ENCODE peak calls at places on chromosomes 3 and 15, in four cellular contexts. I is MG63, E is cardiac muscle cell, K is NT2/D1. Q is an unnamed sample.
A peak's percentile ranks its signal among the peaks of the same experiment; 100 is the strongest.

GRCh38 chr3:100710355-100711198 is 1.3 kb downstream of the TFG start:
- DNase-seq in I (peak; percentile 79), E (peak; percentile 70), K (no peak), Q (no peak)

GRCh38 chr3:21216598-21216997 is 534.4 kb downstream of the ZNF385D start:
- DNase-seq in K (no peak), I (no peak), E (no peak), Q (no peak)

GRCh38 chr15:31304074-31304648 is 22.5 kb upstream of the KLF13 start:
- DNase-seq in E (no peak), I (no peak), K (no peak), Q (peak; percentile 60)

GRCh38 chr3:133980550-133980949 is 49.2 kb downstream of the SLCO2A1 start:
- DNase-seq in E (no peak), I (no peak), K (no peak), Q (peak; percentile 29)

GRCh38 chr3:38004415-38005075 is 14.0 kb downstream of the VILL start:
- DNase-seq in E (peak; percentile 77), I (peak; percentile 43), K (peak; percentile 40), Q (peak; percentile 82)

GRCh38 chr15:77030042-77030927 is 35.4 kb downstream of the PSTPIP1 start:
- DNase-seq in E (no peak), K (no peak), I (no peak), Q (peak; percentile 60)

GRCh38 chr3:134308350-134308891 is 57.8 kb upstream of the RYK start:
- DNase-seq in E (peak; percentile 88), K (peak; percentile 75), I (peak; percentile 86), Q (peak; percentile 94)

GRCh38 chr3:170414202-170414663 is 4.4 kb upstream of the CLDN11 start:
- DNase-seq in I (peak; percentile 70), E (peak; percentile 77), K (peak; percentile 56), Q (no peak)

GRCh38 chr3:65422154-65422553 is 616.6 kb downstream of the MAGI1 start:
- DNase-seq in I (no peak), E (no peak), K (no peak), Q (no peak)

GRCh38 chr3:127529346-127530188 is 61.0 kb downstream of the TPRA1 start:
- DNase-seq in E (no peak), K (no peak), I (no peak), Q (no peak)

GRCh38 chr15:57160823-57161560 is 215.3 kb upstream of the CGNL1 start:
- DNase-seq in K (no peak), E (no peak), I (peak; percentile 79), Q (no peak)

GRCh38 chr15:42593143-42593542 is 17.7 kb downstream of the STARD9 start:
- DNase-seq in I (no peak), E (no peak), K (no peak), Q (peak; percentile 87)

GRCh38 chr15:28960979-28961378 is 75.2 kb downstream of the APBA2 start:
- DNase-seq in I (peak; percentile 57), E (peak; percentile 8), K (no peak), Q (no peak)

GRCh38 chr3:22714758-22715157 is 488.4 kb upstream of the UBE2E2 start:
- DNase-seq in E (no peak), K (peak; percentile 49), I (no peak), Q (no peak)

GRCh38 chr3:137642305-137642704 is 121.8 kb upstream of the SOX14 start:
- DNase-seq in E (no peak), I (no peak), K (no peak), Q (no peak)

GRCh38 chr15:68201153-68201878 is 3.8 kb downstream of the CALML4 start:
- DNase-seq in I (no peak), E (no peak), K (no peak), Q (no peak)

GRCh38 chr15:63481105-63481810 is 23.1 kb upstream of the USP3 start:
- DNase-seq in K (no peak), I (peak; percentile 31), E (no peak), Q (no peak)

GRCh38 chr3:197028711-197029510 is 706 bp downstream of the MELTF start:
- DNase-seq in K (no peak), E (no peak), I (no peak), Q (no peak)

DNA sequence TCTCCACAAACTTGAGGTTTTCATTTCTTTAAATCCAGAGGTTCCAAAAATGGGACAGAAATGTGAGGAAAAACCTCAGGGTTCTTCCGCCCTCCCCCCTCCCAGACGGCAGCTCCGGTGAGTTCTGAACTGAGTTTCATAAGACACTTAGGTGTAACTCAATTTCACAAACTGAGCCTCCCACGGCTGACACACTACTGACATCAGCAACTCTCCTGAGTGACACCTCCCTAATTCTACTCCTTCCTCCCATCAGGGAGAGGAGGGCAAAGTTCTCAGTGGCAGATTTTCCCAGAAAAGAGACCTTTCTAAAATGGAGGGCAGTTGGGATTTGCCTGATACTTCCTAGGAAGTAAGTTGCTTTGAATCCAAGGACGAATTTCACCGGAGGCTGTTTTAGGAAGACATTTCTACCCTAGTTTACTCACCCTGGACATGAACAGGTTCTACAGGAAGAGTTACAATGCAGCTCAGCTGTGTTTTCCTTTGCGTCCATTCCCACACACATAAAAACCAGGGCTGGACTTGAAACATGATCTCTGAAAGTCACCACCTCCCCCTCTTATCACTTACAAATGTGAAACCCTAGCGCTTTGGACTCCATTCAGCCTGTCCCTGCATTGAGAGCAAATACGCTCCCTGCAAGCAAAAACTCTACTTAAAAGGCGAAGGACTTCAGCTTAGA is 78.1 kb upstream of the LMOD3 start:
- DNase-seq in I (no peak), E (peak; percentile 84), K (no peak), Q (no peak)
- H3K4me3 ChIP-seq in I (no peak overlapping the region), E (peak overlapping the region; percentile 6), K (no peak overlapping the region), Q (no peak overlapping the region)

DNA sequence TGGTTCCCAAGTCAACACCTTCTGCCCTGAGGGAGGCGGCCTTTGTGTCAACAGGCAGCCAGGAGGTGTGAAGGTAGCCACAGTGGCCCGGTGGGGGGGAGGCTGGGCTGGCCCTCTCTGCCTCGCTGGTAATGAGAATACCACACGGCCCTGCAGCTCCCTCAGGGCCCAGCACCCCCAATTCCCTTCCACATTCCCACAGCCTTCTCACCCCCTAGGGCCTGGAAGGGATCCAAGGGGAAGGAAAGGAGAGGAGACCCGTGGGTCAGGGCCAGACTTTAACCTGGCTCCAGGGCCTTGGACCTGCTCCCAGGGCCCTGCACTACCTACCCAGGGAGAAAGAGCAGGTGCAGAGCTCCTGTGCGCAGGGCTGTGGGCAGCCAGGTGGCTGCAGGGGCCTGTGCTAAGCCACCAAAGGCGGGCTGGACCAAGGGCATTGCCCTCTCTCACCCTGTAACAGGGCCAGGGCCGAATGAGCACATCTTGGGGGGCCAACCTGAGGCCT is 8.7 kb upstream of the MESP2 start:
- DNase-seq in K (no peak), E (no peak), I (no peak), Q (no peak)
- H3K4me3 ChIP-seq in K (no peak overlapping the region), E (no peak overlapping the region), I (no peak overlapping the region), Q (no peak overlapping the region)

GRCh38 chr3:60514866-60515265 is 736.4 kb downstream of the FHIT start:
- DNase-seq in K (no peak), E (no peak), I (no peak), Q (no peak)

GRCh38 chr3:60513241-60513640 is 738.0 kb downstream of the FHIT start:
- DNase-seq in E (no peak), I (no peak), K (no peak), Q (no peak)

GRCh38 chr3:60514085-60514649 is 737.1 kb downstream of the FHIT start:
- DNase-seq in I (no peak), K (no peak), E (no peak), Q (no peak)

GRCh38 chr3:60517134-60517533 is 734.1 kb downstream of the FHIT start:
- DNase-seq in E (no peak), K (no peak), I (no peak), Q (no peak)

GRCh38 chr3:60512506-60512905 is 738.7 kb downstream of the FHIT start:
- DNase-seq in E (no peak), K (no peak), I (no peak), Q (no peak)
- H3K4me3 ChIP-seq in E (no peak overlapping the region), K (no peak overlapping the region), I (no peak overlapping the region), Q (no peak overlapping the region)

GRCh38 chr3:4986175-4986610 is 7.0 kb downstream of the BHLHE40 start:
- DNase-seq in I (no peak), K (no peak), E (no peak), Q (no peak)
- H3K4me3 ChIP-seq in I (no peak overlapping the region), K (no peak overlapping the region), E (peak overlapping the region; percentile 31), Q (peak overlapping the region; percentile 52)

GRCh38 chr15:84605225-84605882 is 4.5 kb downstream of the ZSCAN2 start:
- DNase-seq in K (no peak), E (no peak), I (no peak), Q (no peak)
- H3K4me3 ChIP-seq in K (no peak overlapping the region), E (no peak overlapping the region), I (no peak overlapping the region), Q (no peak overlapping the region)

DNA sequence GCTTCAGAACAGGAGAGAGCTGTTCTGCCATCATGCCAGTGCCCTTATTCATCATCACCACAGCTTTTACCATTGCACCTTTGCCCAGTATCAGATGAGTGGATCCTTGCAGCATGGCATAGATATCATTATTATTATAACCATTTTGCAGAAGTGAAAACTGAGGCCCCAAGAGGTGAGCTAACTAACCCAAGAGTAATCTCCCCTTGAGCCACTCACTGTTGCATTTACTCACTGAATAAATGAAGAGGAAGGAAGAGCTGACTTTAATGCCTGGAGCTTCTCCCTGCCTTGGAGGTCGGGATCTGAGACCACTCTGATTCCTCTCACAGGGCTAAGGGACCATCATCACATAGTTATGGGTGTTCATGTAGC is 32.0 kb downstream of the HRH1 start:
- DNase-seq in I (no peak), K (no peak), E (no peak), Q (no peak)
- H3K4me3 ChIP-seq in I (no peak overlapping the region), K (no peak overlapping the region), E (no peak overlapping the region), Q (no peak overlapping the region)

GRCh38 chr3:123025642-123026521 is 1.7 kb downstream of the SEMA5B start:
- DNase-seq in K (peak; percentile 66), I (no peak), E (peak; percentile 52), Q (no peak)
- H3K4me3 ChIP-seq in K (peak overlapping the region; percentile 73), I (no peak overlapping the region), E (peak overlapping the region; percentile 44), Q (peak overlapping the region; percentile 59)